ENCODE peak calls at places on chromosomes 7 and 10, in nine cellular contexts. L is Daoy; R is left colon; N is endothelial cell of umbilical vein; B is stimulated activated CD4-positive, alpha-beta T cell treated with anti-CD3 and anti-CD28 coated beads, Interleukin-1b, Interleukin-23, amount 100 ng/mL, for 1 hour; Z is left cardiac atrium; C is NCI-H2171; A is endothelial cell; X is stimulated activated CD8-positive, alpha-beta memory T cell treated with anti-CD3 and anti-CD28 coated beads, Interleukin-7, amount 100 ng/mL, for 48 hours. G is an unnamed sample.
A peak's percentile ranks its signal among the peaks of the same experiment; 100 is the strongest.

GRCh38 chr7:133275441-133276105 is 22.7 kb downstream of the EXOC4 start:
- DNase-seq in X (no peak), C (no peak), L (no peak), A (no peak), R (no peak), B (no peak), Z (no peak), N (no peak), G (no peak)

GRCh38 chr10:31319602-31320178 is 674 bp downstream of the ZEB1 start:
- DNase-seq in Z (peak; percentile 29), X (no peak), N (no peak), B (no peak), A (peak; percentile 16), R (no peak), C (no peak), L (no peak), G (no peak)

GRCh38 chr10:126549326-126549725 is 121.2 kb downstream of the C10orf90 start:
- DNase-seq in A (no peak), C (no peak), L (no peak), X (no peak), Z (no peak), N (no peak), B (no peak), R (no peak), G (no peak)

GRCh38 chr7:116859323-116859722 is 3.1 kb upstream of the CAPZA2 start:
- DNase-seq in A (no peak), B (no peak), L (peak; percentile 46), X (no peak), R (no peak), C (no peak), N (peak; percentile 48), Z (no peak), G (peak; percentile 73)

GRCh38 chr7:125173571-125173970 is 243.9 kb upstream of the POT1 start:
- DNase-seq in R (no peak), B (no peak), L (no peak), N (no peak), Z (no peak), C (no peak), X (no peak), A (no peak), G (peak; percentile 9)

GRCh38 chr7:32072397-32072796 is 2.2 kb upstream of the PDE1C start:
- DNase-seq in X (no peak), N (no peak), L (peak; percentile 48), R (no peak), Z (no peak), A (no peak), B (no peak), C (no peak), G (no peak)

GRCh38 chr10:51090190-51090589 is 15.9 kb downstream of the PRKG1 start:
- DNase-seq in L (no peak), A (no peak), C (no peak), N (no peak), X (no peak), R (no peak), B (no peak), Z (no peak), G (peak; percentile 95)

GRCh38 chr10:130509881-130510689 is 373.9 kb downstream of the GLRX3 start:
- DNase-seq in Z (no peak), L (no peak), R (no peak), C (no peak), X (no peak), A (no peak), N (no peak), B (no peak), G (no peak)

GRCh38 chr7:57789130-57789529 is 339.2 kb downstream of the ZNF716 start:
- DNase-seq in N (no peak), C (peak; percentile 2), L (no peak), Z (no peak), R (no peak), X (no peak), A (no peak), B (no peak), G (no peak)

GRCh38 chr10:44993226-44993921 is 7.3 kb upstream of the ZNF22 start:
- DNase-seq in N (no peak), C (no peak), B (no peak), Z (no peak), L (no peak), X (no peak), R (no peak), A (peak; percentile 1), G (no peak)

GRCh38 chr7:28102778-28103177 is 77.8 kb downstream of the JAZF1 start:
- DNase-seq in N (no peak), C (no peak), L (peak; percentile 64), B (no peak), A (no peak), X (no peak), Z (peak; percentile 42), R (no peak), G (peak; percentile 25)

GRCh38 chr10:85602306-85602705 is 764.3 kb downstream of the GRID1 start:
- DNase-seq in B (no peak), C (no peak), Z (no peak), R (no peak), L (no peak), X (no peak), A (no peak), N (no peak), G (no peak)

GRCh38 chr10:114068054-114068707 is 24.5 kb downstream of the ADRB1 start:
- DNase-seq in R (no peak), N (no peak), Z (no peak), L (peak; percentile 36), C (no peak), B (no peak), X (no peak), A (no peak), G (no peak)

GRCh38 chr10:68303849-68304412 is 27.9 kb upstream of the HNRNPH3 start:
- DNase-seq in R (peak; percentile 64), A (no peak), L (no peak), C (no peak), B (no peak), Z (no peak), N (no peak), X (no peak), G (no peak)

GRCh38 chr7:16926861-16927260 is 45.1 kb upstream of the AGR3 start:
- DNase-seq in B (no peak), A (no peak), N (peak; percentile 3), R (no peak), L (no peak), X (no peak), C (no peak), Z (no peak), G (peak; percentile 74)

GRCh38 chr7:10300557-10300956 is 673.1 kb upstream of the PHF14 start:
- DNase-seq in N (no peak), A (no peak), C (no peak), L (no peak), Z (no peak), X (no peak), R (no peak), B (no peak), G (no peak)

GRCh38 chr10:87752571-87752970 is 65.5 kb downstream of the ATAD1 start:
- DNase-seq in Z (no peak), B (no peak), L (no peak), R (no peak), X (no peak), C (no peak), N (peak; percentile 31), A (no peak), G (peak; percentile 15)

GRCh38 chr7:41881313-41882130 is 178.6 kb upstream of the INHBA start:
- DNase-seq in C (no peak), Z (no peak), A (no peak), X (peak; percentile 64), B (no peak), R (peak; percentile 45), L (peak; percentile 47), N (no peak), G (no peak)

GRCh38 chr7:117014673-117015133 is 61.4 kb downstream of the ST7 start:
- DNase-seq in A (no peak), B (no peak), Z (peak; percentile 60), L (peak; percentile 84), X (no peak), N (peak; percentile 59), R (peak; percentile 41), C (peak; percentile 63), G (no peak)

GRCh38 chr10:31936933-31937332 is 8.3 kb upstream of the ARHGAP12 start:
- DNase-seq in L (no peak), X (no peak), Z (no peak), A (no peak), C (no peak), N (no peak), B (no peak), R (no peak), G (peak; percentile 74)

GRCh38 chr10:102678842-102679289 is 34.6 kb downstream of the TRIM8 start:
- DNase-seq in X (no peak), L (peak; percentile 58), A (peak; percentile 85), Z (peak; percentile 67), B (no peak), C (no peak), R (peak; percentile 62), N (peak; percentile 68), G (peak; percentile 42)

GRCh38 chr10:15439381-15439837 is 68.3 kb upstream of the FAM171A1 start:
- DNase-seq in R (no peak), N (peak; percentile 62), X (no peak), B (no peak), Z (peak; percentile 77), L (peak; percentile 32), A (peak; percentile 42), C (peak; percentile 14), G (no peak)